ENCODE peak calls at places on chromosomes 3 and 15, in five cellular contexts. N is ELF-1, Z is fibroblast of the aortic adventitia, X is neuronal stem cell, D is fibroblast of lung. P is an unnamed sample.

GRCh38 chr3:193987186-193987585 is 148.8 kb upstream of the HES1 start:
- DNase-seq in N (no peak), Z (peak; percentile 52), X (no peak), D (no peak), P (no peak)

GRCh38 chr3:119469378-119470189 is 821 bp downstream of the POGLUT1 start:
- DNase-seq in N (no peak), Z (peak; percentile 43), X (no peak), D (peak; percentile 34), P (no peak)

GRCh38 chr3:1103525-1103924 is 10.7 kb downstream of the CNTN6 start:
- DNase-seq in N (no peak), Z (peak; percentile 14), X (no peak), D (peak; percentile 24), P (no peak)

GRCh38 chr3:113660901-113661300 is 35.5 kb downstream of the USF3 start:
- DNase-seq in N (no peak), Z (no peak), X (no peak), D (peak; percentile 87), P (no peak)

GRCh38 chr3:133491481-133492059 is 81.9 kb upstream of the CDV3 start:
- DNase-seq in N (no peak), Z (no peak), X (no peak), D (no peak), P (no peak)

GRCh38 chr3:177777699-177778098 is 580.4 kb upstream of the TBL1XR1 start:
- DNase-seq in N (peak; percentile 58), Z (peak; percentile 53), X (peak; percentile 15), D (peak; percentile 67), P (no peak)

GRCh38 chr3:71581981-71582611 is 1.4 kb downstream of the FOXP1 start:
- DNase-seq in N (peak; percentile 71), Z (peak; percentile 25), X (peak; percentile 67), D (no peak), P (peak; percentile 72)

GRCh38 chr3:168939651-168940238 is 723.8 kb downstream of the MECOM start:
- DNase-seq in N (no peak), Z (no peak), X (no peak), D (no peak), P (no peak)

GRCh38 chr3:141233457-141234161 is 2.0 kb downstream of the PXYLP1 start:
- DNase-seq in N (no peak), Z (no peak), X (no peak), D (no peak), P (no peak)

GRCh38 chr3:139111392-139112229 is 66.9 kb upstream of the PRR23C start:
- DNase-seq in N (peak; percentile 62), Z (peak; percentile 69), X (peak; percentile 51), D (peak; percentile 67), P (no peak)

GRCh38 chr3:25910997-25911396 is 121.1 kb downstream of the OXSM start:
- DNase-seq in N (no peak), Z (no peak), X (no peak), D (peak; percentile 49), P (no peak)

GRCh38 chr3:127483902-127484591 is 106.5 kb downstream of the TPRA1 start:
- DNase-seq in N (no peak), Z (no peak), X (no peak), D (no peak), P (no peak)

GRCh38 chr15:32657198-32657886 is 15.8 kb downstream of the SCG5 start:
- DNase-seq in N (no peak), Z (no peak), X (no peak), D (no peak), P (no peak)

GRCh38 chr3:156158656-156159295 is 38.4 kb downstream of the KCNAB1 start:
- DNase-seq in N (no peak), Z (no peak), X (no peak), D (no peak), P (no peak)

GRCh38 chr3:38177175-38177574 is 11.8 kb downstream of the OXSR1 start:
- DNase-seq in N (no peak), Z (peak; percentile 23), X (no peak), D (peak; percentile 48), P (no peak)